ENCODE peak calls at places on chromosome 7, in six cellular contexts. F is cardiac muscle cell; R is GOT3; A is AG10803; Q is OCI-M1; Y is activated CD8-positive, alpha-beta T cell treated with anti-CD3 and anti-CD28 coated beads, Interleukin-2, amount 10 ng/mL, durations not matched to agents 7 days and 5 days. Z is an unnamed sample.

GRCh38 chr7:25952277-25953057 is 199.5 kb upstream of the NFE2L3 start:
- DNase-seq in F (no peak), A (no peak), R (no peak), Q (no peak), Y (no peak), Z (no peak)

GRCh38 chr7:15729746-15730145 is 43.3 kb upstream of the MEOX2 start:
- DNase-seq in A (no peak), F (no peak), R (no peak), Y (no peak), Q (no peak), Z (no peak)

GRCh38 chr7:90474284-90475210 is 5.1 kb downstream of the PTTG1IP2 start:
- DNase-seq in F (no peak), A (peak; percentile 88), Q (no peak), Y (no peak), R (peak; percentile 1), Z (no peak)

GRCh38 chr7:25262586-25262985 is 34.3 kb upstream of the NPVF start:
- DNase-seq in F (no peak), Y (no peak), A (peak; percentile 46), Q (no peak), R (no peak), Z (no peak)

GRCh38 chr7:135448753-135449152 is 61.1 kb downstream of the CNOT4 start:
- DNase-seq in Q (peak; percentile 29), A (peak; percentile 11), R (no peak), Y (no peak), F (no peak), Z (no peak)

GRCh38 chr7:40350100-40350499 is 215.3 kb downstream of the SUGCT start:
- DNase-seq in A (no peak), Y (no peak), Q (no peak), R (no peak), F (no peak), Z (no peak)

GRCh38 chr7:27262121-27262520 is 19.5 kb downstream of the EVX1 start:
- DNase-seq in R (no peak), Y (no peak), Q (no peak), F (no peak), A (no peak), Z (no peak)

GRCh38 chr7:108181073-108181985 is 51.2 kb upstream of the LAMB4 start:
- DNase-seq in A (peak; percentile 58), Y (no peak), Q (peak; percentile 64), R (no peak), F (peak; percentile 51), Z (no peak)

GRCh38 chr7:76302299-76303056 is at the start of gene HSPB1:
- DNase-seq in R (peak; percentile 32), Q (peak; percentile 83), Y (peak; percentile 61), A (peak; percentile 90), F (peak; percentile 96), Z (peak; percentile 68)

GRCh38 chr7:121755286-121755685 is 117.7 kb upstream of the PTPRZ1 start:
- DNase-seq in F (peak; percentile 33), Y (no peak), R (no peak), A (no peak), Q (peak; percentile 3), Z (no peak)

GRCh38 chr7:29147821-29148220 is 1.5 kb upstream of the CPVL start:
- DNase-seq in Q (no peak), Y (no peak), R (no peak), A (no peak), F (no peak), Z (no peak)

GRCh38 chr7:81768951-81769778 is 682 bp downstream of the HGF start:
- DNase-seq in Y (no peak), A (no peak), Q (peak; percentile 45), R (no peak), F (no peak), Z (no peak)

GRCh38 chr7:144785491-144785890 is 50.4 kb downstream of the TPK1 start:
- DNase-seq in R (no peak), Y (no peak), A (no peak), Q (no peak), F (no peak), Z (no peak)

GRCh38 chr7:43872401-43873165 is 3.3 kb upstream of the MRPS24 start:
- DNase-seq in F (peak; percentile 7), A (peak; percentile 73), Q (no peak), Y (no peak), R (peak; percentile 54), Z (peak; percentile 60)

GRCh38 chr7:157996359-157997079 is 591.1 kb downstream of the PTPRN2 start:
- DNase-seq in A (no peak), Q (no peak), R (no peak), F (no peak), Y (no peak), Z (no peak)

GRCh38 chr7:108301387-108301786 is 154.8 kb downstream of the NRCAM start:
- DNase-seq in Q (no peak), F (no peak), Y (no peak), R (no peak), A (no peak), Z (no peak)

GRCh38 chr7:28626629-28627262 is 214.4 kb downstream of the CREB5 start:
- DNase-seq in R (no peak), Q (peak; percentile 8), F (peak; percentile 48), A (peak; percentile 31), Y (peak; percentile 47), Z (no peak)

GRCh38 chr7:135193615-135194081 is 17.7 kb downstream of the WDR91 start:
- DNase-seq in Y (no peak), R (no peak), Q (no peak), F (no peak), A (peak; percentile 94), Z (no peak)

GRCh38 chr7:73622909-73623797 is 1.2 kb downstream of the MLXIPL start:
- DNase-seq in R (no peak), F (peak; percentile 27), Q (peak; percentile 95), A (peak; percentile 21), Y (no peak), Z (no peak)

GRCh38 chr7:150322114-150322832 is 882 bp upstream of the LRRC61 start:
- DNase-seq in Q (peak; percentile 91), F (no peak), R (no peak), Y (peak; percentile 91), A (no peak), Z (no peak)

GRCh38 chr7:97145068-97145467 is 27.6 kb downstream of the SDHAF3 start:
- DNase-seq in Y (no peak), A (peak; percentile 48), R (no peak), F (no peak), Q (peak; percentile 93), Z (no peak)

GRCh38 chr7:128381161-128381821 is 19.8 kb upstream of the PRRT4 start:
- DNase-seq in A (no peak), R (no peak), Y (peak; percentile 51), F (peak; percentile 69), Q (peak; percentile 51), Z (no peak)

GRCh38 chr7:151271699-151272355 is 23.3 kb upstream of the SMARCD3 start:
- DNase-seq in Y (peak; percentile 46), R (no peak), A (peak; percentile 72), Q (peak; percentile 87), F (no peak), Z (no peak)

GRCh38 chr7:51589111-51589510 is 272.5 kb upstream of the COBL start:
- DNase-seq in R (no peak), Y (no peak), A (no peak), F (no peak), Q (no peak), Z (no peak)

GRCh38 chr7:28168393-28169158 is 12.0 kb downstream of the JAZF1 start:
- DNase-seq in Q (no peak), F (no peak), Y (no peak), R (no peak), A (no peak), Z (no peak)

GRCh38 chr7:78742694-78743093 is 710.8 kb downstream of the MAGI2 start:
- DNase-seq in Y (no peak), F (no peak), R (no peak), A (no peak), Q (no peak), Z (no peak)

GRCh38 chr7:110835889-110836288 is 255.0 kb upstream of the LRRN3 start:
- DNase-seq in A (no peak), Q (no peak), Y (no peak), F (no peak), R (no peak), Z (no peak)

GRCh38 chr7:143415696-143416095 is 7.0 kb upstream of the EPHA1 start:
- DNase-seq in Y (no peak), F (no peak), Q (no peak), A (no peak), R (no peak), Z (no peak)

GRCh38 chr7:31102151-31102972 is 50.3 kb downstream of the ADCYAP1R1 start:
- DNase-seq in A (no peak), Y (no peak), R (no peak), Q (no peak), F (no peak), Z (no peak)

GRCh38 chr7:92727755-92728154 is 108.6 kb downstream of the CDK6 start:
- DNase-seq in Q (no peak), Y (no peak), A (peak; percentile 58), F (no peak), R (no peak), Z (no peak)

GRCh38 chr7:42580061-42580460 is 331.8 kb downstream of the C7orf25 start:
- DNase-seq in F (no peak), Q (no peak), A (no peak), R (no peak), Y (no peak), Z (no peak)

GRCh38 chr7:66255533-66256100 is 50.5 kb downstream of the TPST1 start:
- DNase-seq in R (no peak), Q (no peak), Y (no peak), F (no peak), A (peak; percentile 60), Z (no peak)

GRCh38 chr7:157831901-157832810 is 495.4 kb downstream of the DNAJB6 start:
- DNase-seq in R (no peak), A (no peak), Q (no peak), F (no peak), Y (no peak), Z (no peak)

GRCh38 chr7:4964506-4964905 is 5.5 kb upstream of the MMD2 start:
- DNase-seq in F (no peak), Y (no peak), A (no peak), R (no peak), Q (no peak), Z (no peak)

GRCh38 chr7:112282476-112283188 is 76.1 kb downstream of the ZNF277 start:
- DNase-seq in A (no peak), Q (peak; percentile 48), F (no peak), R (no peak), Y (no peak), Z (no peak)

GRCh38 chr7:77450613-77451012 is 34.5 kb upstream of the GSAP start:
- DNase-seq in F (no peak), R (no peak), Q (no peak), Y (no peak), A (no peak), Z (no peak)

GRCh38 chr7:150994838-150995510 is 4.2 kb downstream of the NOS3 start:
- DNase-seq in R (no peak), A (no peak), Q (no peak), F (no peak), Y (no peak), Z (no peak)

GRCh38 chr7:7183061-7183832 is 903 bp downstream of the C1GALT1 start:
- DNase-seq in Y (peak; percentile 55), Q (peak; percentile 47), F (peak; percentile 65), A (peak; percentile 11), R (no peak), Z (no peak)